ENCODE peak calls at places on chromosomes 2 and 18, in seven cellular contexts. One of them, this sample, is unnamed.

GRCh38 chr2:20595439-20596192 is 55.3 kb downstream of the HS1BP3 start:
- DNase-seq in tibial nerve: no peak
- DNase-seq in uterus: peak; percentile 24
- DNase-seq in esophagus squamous epithelium: no peak
- DNase-seq in Peyer's patch: peak; percentile 52
- DNase-seq in testis: no peak
- DNase-seq in ovary: peak; percentile 19
- DNase-seq in this sample: no peak

GRCh38 chr2:217023611-217024010 is 163.7 kb upstream of the TNP1 start:
- DNase-seq in Peyer's patch: no peak
- DNase-seq in testis: no peak
- DNase-seq in ovary: no peak
- DNase-seq in tibial nerve: no peak
- DNase-seq in esophagus squamous epithelium: no peak
- DNase-seq in uterus: no peak
- DNase-seq in this sample: no peak

GRCh38 chr2:241049739-241050623 is 51.6 kb downstream of the SNED1 start:
- DNase-seq in uterus: no peak
- DNase-seq in ovary: no peak
- DNase-seq in tibial nerve: no peak
- DNase-seq in esophagus squamous epithelium: no peak
- DNase-seq in Peyer's patch: peak; percentile 45
- DNase-seq in testis: peak; percentile 40
- DNase-seq in this sample: peak; percentile 8

GRCh38 chr2:60527762-60528161 is 25.7 kb downstream of the BCL11A start:
- DNase-seq in uterus: no peak
- DNase-seq in esophagus squamous epithelium: no peak
- DNase-seq in testis: no peak
- DNase-seq in tibial nerve: no peak
- DNase-seq in Peyer's patch: no peak
- DNase-seq in ovary: no peak
- DNase-seq in this sample: no peak

GRCh38 chr2:30691948-30692828 is 115.1 kb downstream of the CAPN13 start:
- DNase-seq in tibial nerve: no peak
- DNase-seq in testis: peak; percentile 60
- DNase-seq in esophagus squamous epithelium: no peak
- DNase-seq in ovary: no peak
- DNase-seq in Peyer's patch: no peak
- DNase-seq in uterus: no peak
- DNase-seq in this sample: peak; percentile 81

GRCh38 chr2:25251461-25252273 is 83.3 kb upstream of the POMC start:
- DNase-seq in tibial nerve: no peak
- DNase-seq in esophagus squamous epithelium: no peak
- DNase-seq in Peyer's patch: peak; percentile 80
- DNase-seq in uterus: peak; percentile 59
- DNase-seq in ovary: peak; percentile 76
- DNase-seq in testis: peak; percentile 49
- DNase-seq in this sample: peak; percentile 31

GRCh38 chr2:54755641-54756326 is 32.3 kb downstream of the EML6 start:
- DNase-seq in tibial nerve: no peak
- DNase-seq in Peyer's patch: no peak
- DNase-seq in ovary: no peak
- DNase-seq in uterus: no peak
- DNase-seq in testis: no peak
- DNase-seq in esophagus squamous epithelium: no peak
- DNase-seq in this sample: no peak

GRCh38 chr2:95552911-95553310 is 38.9 kb upstream of the TRIM43 start:
- DNase-seq in ovary: no peak
- DNase-seq in Peyer's patch: no peak
- DNase-seq in tibial nerve: peak; percentile 11
- DNase-seq in esophagus squamous epithelium: no peak
- DNase-seq in testis: no peak
- DNase-seq in uterus: no peak
- DNase-seq in this sample: no peak

GRCh38 chr2:15225131-15225530 is 336.0 kb downstream of the NBAS start:
- DNase-seq in testis: no peak
- DNase-seq in Peyer's patch: no peak
- DNase-seq in uterus: no peak
- DNase-seq in esophagus squamous epithelium: no peak
- DNase-seq in ovary: no peak
- DNase-seq in tibial nerve: no peak
- DNase-seq in this sample: no peak

GRCh38 chr18:5457467-5457957 is 86.3 kb downstream of the EPB41L3 start:
- DNase-seq in Peyer's patch: no peak
- DNase-seq in esophagus squamous epithelium: no peak
- DNase-seq in tibial nerve: no peak
- DNase-seq in ovary: no peak
- DNase-seq in testis: no peak
- DNase-seq in uterus: no peak
- DNase-seq in this sample: no peak

GRCh38 chr2:160596431-160596830 is 102.8 kb upstream of the RBMS1 start:
- DNase-seq in uterus: no peak
- DNase-seq in esophagus squamous epithelium: no peak
- DNase-seq in tibial nerve: no peak
- DNase-seq in ovary: no peak
- DNase-seq in Peyer's patch: no peak
- DNase-seq in testis: no peak
- DNase-seq in this sample: no peak

GRCh38 chr2:112867701-112868631 is 31.4 kb upstream of the IL1B start:
- DNase-seq in tibial nerve: no peak
- DNase-seq in testis: no peak
- DNase-seq in Peyer's patch: no peak
- DNase-seq in ovary: no peak
- DNase-seq in uterus: no peak
- DNase-seq in esophagus squamous epithelium: no peak
- DNase-seq in this sample: no peak

GRCh38 chr2:189072036-189072435 is 97.9 kb downstream of the COL3A1 start:
- DNase-seq in ovary: no peak
- DNase-seq in uterus: no peak
- DNase-seq in tibial nerve: no peak
- DNase-seq in Peyer's patch: no peak
- DNase-seq in esophagus squamous epithelium: no peak
- DNase-seq in testis: no peak
- DNase-seq in this sample: no peak

GRCh38 chr2:33522571-33522970 is 46.1 kb downstream of the RASGRP3 start:
- DNase-seq in testis: no peak
- DNase-seq in tibial nerve: no peak
- DNase-seq in uterus: no peak
- DNase-seq in Peyer's patch: no peak
- DNase-seq in esophagus squamous epithelium: no peak
- DNase-seq in ovary: no peak
- DNase-seq in this sample: no peak

GRCh38 chr18:58314284-58314683 is 270.3 kb downstream of the NEDD4L start:
- DNase-seq in Peyer's patch: no peak
- DNase-seq in tibial nerve: peak; percentile 68
- DNase-seq in ovary: peak; percentile 38
- DNase-seq in uterus: peak; percentile 51
- DNase-seq in esophagus squamous epithelium: no peak
- DNase-seq in testis: peak; percentile 72
- DNase-seq in this sample: no peak

GRCh38 chr2:230202430-230203109 is 17.2 kb downstream of the SP110 start:
- DNase-seq in esophagus squamous epithelium: no peak
- DNase-seq in testis: no peak
- DNase-seq in Peyer's patch: no peak
- DNase-seq in uterus: no peak
- DNase-seq in tibial nerve: no peak
- DNase-seq in ovary: no peak
- DNase-seq in this sample: no peak

GRCh38 chr2:241040811-241041334 is 42.5 kb downstream of the SNED1 start:
- DNase-seq in testis: no peak
- DNase-seq in esophagus squamous epithelium: no peak
- DNase-seq in tibial nerve: no peak
- DNase-seq in ovary: no peak
- DNase-seq in uterus: no peak
- DNase-seq in Peyer's patch: no peak
- DNase-seq in this sample: no peak

GRCh38 chr2:216858312-216858711 is 1.6 kb downstream of the TNP1 start:
- DNase-seq in tibial nerve: no peak
- DNase-seq in testis: no peak
- DNase-seq in esophagus squamous epithelium: no peak
- DNase-seq in Peyer's patch: no peak
- DNase-seq in ovary: no peak
- DNase-seq in uterus: no peak
- DNase-seq in this sample: no peak

GRCh38 chr2:160109939-160110673 is 47.7 kb upstream of the PLA2R1 start:
- DNase-seq in testis: peak; percentile 67
- DNase-seq in ovary: peak; percentile 73
- DNase-seq in tibial nerve: peak; percentile 67
- DNase-seq in uterus: peak; percentile 61
- DNase-seq in Peyer's patch: peak; percentile 55
- DNase-seq in esophagus squamous epithelium: no peak
- DNase-seq in this sample: no peak

GRCh38 chr18:22912835-22913234 is 20.3 kb upstream of the RBBP8 start:
- DNase-seq in tibial nerve: no peak
- DNase-seq in esophagus squamous epithelium: no peak
- DNase-seq in ovary: no peak
- DNase-seq in Peyer's patch: no peak
- DNase-seq in testis: no peak
- DNase-seq in uterus: no peak
- DNase-seq in this sample: no peak

DNA sequence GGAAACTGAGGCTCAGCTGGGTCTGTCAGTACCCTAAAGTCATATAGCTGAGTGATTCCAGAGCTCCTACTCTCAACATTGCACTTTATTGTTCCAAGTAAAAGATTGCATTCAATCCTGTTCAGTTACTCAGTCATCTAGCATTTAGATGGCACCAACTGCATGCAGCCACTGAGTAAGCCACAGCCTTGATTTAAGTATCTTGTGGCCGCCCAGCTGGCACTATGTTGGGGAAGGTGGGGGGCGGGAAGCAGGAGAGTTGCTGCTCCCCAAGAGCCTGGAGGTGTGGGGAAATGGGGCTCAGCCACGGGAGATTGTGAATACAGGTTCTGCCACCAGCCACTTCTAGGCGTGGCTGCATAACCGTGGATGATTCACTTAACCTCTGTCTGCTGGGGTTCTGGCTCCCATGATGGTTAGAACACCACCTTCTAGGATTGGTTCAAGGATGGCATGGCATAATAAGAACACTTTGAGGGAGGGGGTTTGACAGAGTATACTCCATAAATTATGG is 17.1 kb downstream of the ZFP36L2 start:
- DNase-seq in ovary: no peak
- DNase-seq in uterus: no peak
- DNase-seq in tibial nerve: no peak
- DNase-seq in Peyer's patch: no peak
- DNase-seq in esophagus squamous epithelium: no peak
- DNase-seq in testis: no peak
- DNase-seq in this sample: no peak
- TF ChIP-seq POLR2A in ovary: no peak
- TF ChIP-seq POLR2A in uterus: no peak
- TF ChIP-seq POLR2A in tibial nerve: no peak
- TF ChIP-seq POLR2A in Peyer's patch: no peak
- TF ChIP-seq POLR2A in esophagus squamous epithelium: no peak
- TF ChIP-seq POLR2A in testis: no peak
- TF ChIP-seq POLR2A in this sample: no peak

DNA sequence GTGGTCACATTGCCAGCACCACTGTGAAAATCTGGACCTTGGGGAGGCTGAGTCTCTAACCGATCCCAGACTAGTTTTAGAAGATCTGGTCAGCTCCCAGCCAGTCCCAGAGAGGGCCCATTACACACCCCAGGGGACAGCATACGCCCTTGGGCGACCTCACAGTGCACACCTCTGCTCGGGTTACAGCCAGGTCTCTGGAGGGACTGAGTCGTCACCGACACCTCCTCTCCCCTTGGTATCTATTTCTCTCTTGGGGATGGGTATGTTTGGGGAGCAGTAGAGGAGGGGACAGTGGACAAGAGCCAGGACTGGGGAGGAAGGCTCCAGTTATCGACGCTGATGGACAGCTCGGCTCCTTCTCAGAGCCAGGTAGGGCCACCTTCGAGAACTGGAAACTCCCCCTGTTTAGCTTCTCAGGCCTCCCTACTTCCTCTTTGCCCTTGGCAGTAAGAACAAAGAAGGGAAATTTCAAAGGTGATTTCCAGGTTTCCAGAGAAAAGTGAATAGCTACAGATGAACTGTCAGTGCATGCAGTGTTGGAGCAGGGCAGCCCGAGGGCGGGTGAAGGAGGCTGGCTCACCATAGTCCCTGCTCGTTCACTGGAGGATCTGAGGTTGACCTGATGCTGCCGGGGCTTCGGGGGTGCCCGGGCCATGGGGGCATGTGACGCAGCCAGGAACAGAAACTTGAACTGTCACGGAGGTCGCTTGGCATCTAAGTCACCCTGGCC is 4.4 kb upstream of the SEMA4C start:
- DNase-seq in Peyer's patch: no peak
- DNase-seq in esophagus squamous epithelium: no peak
- DNase-seq in uterus: no peak
- DNase-seq in ovary: no peak
- DNase-seq in tibial nerve: no peak
- DNase-seq in testis: no peak
- DNase-seq in this sample: no peak
- H3K4me3 ChIP-seq in Peyer's patch: no peak overlapping the region
- H3K4me3 ChIP-seq in esophagus squamous epithelium: no peak overlapping the region
- H3K4me3 ChIP-seq in uterus: no peak overlapping the region
- H3K4me3 ChIP-seq in ovary: no peak overlapping the region
- H3K4me3 ChIP-seq in tibial nerve: no peak overlapping the region
- H3K4me3 ChIP-seq in testis: no peak overlapping the region
- H3K4me3 ChIP-seq in this sample: no peak overlapping the region

DNA sequence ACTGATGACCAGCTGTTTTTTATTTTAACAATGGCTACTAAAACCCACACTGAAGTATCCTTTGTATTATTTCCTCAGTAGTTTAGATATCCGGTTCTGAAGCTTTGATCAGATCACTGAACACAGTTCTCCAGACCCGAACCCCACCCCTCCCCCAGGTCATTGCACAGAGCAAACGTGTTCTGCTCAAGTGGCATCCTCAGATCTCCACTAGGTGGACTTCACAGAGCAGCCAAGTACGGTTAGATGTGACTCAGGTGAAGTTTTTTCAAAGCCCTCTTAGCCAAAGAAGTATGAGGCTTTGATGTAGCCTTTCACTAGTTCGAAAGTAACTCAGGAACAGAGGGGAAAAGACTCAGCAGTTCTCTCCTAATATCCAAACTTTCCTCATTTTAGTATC is 142.7 kb upstream of the NRP2 start:
- DNase-seq in ovary: no peak
- DNase-seq in uterus: no peak
- DNase-seq in tibial nerve: no peak
- DNase-seq in testis: no peak
- DNase-seq in esophagus squamous epithelium: no peak
- DNase-seq in Peyer's patch: no peak
- DNase-seq in this sample: no peak
- TF ChIP-seq CTCF in ovary: no peak
- TF ChIP-seq CTCF in uterus: no peak
- TF ChIP-seq CTCF in tibial nerve: no peak
- TF ChIP-seq CTCF in testis: no peak
- TF ChIP-seq CTCF in esophagus squamous epithelium: no peak
- TF ChIP-seq CTCF in Peyer's patch: no peak
- TF ChIP-seq CTCF in this sample: no peak

GRCh38 chr2:190180313-190181065 is 118.0 kb upstream of the MSTN start:
- DNase-seq in esophagus squamous epithelium: no peak
- DNase-seq in uterus: peak; percentile 36
- DNase-seq in testis: peak; percentile 72
- DNase-seq in tibial nerve: no peak
- DNase-seq in Peyer's patch: peak; percentile 91
- DNase-seq in ovary: peak; percentile 41
- DNase-seq in this sample: no peak
- TF ChIP-seq POLR2A in esophagus squamous epithelium: no peak
- TF ChIP-seq POLR2A in uterus: no peak
- TF ChIP-seq POLR2A in testis: no peak
- TF ChIP-seq POLR2A in tibial nerve: no peak
- TF ChIP-seq POLR2A in Peyer's patch: peak; percentile 69
- TF ChIP-seq POLR2A in ovary: no peak
- TF ChIP-seq POLR2A in this sample: no peak